ENCODE peak calls at places on chromosome 9, in six cellular contexts. One of them, this sample, is unnamed.

GRCh38 chr9:7165350-7165937 is 407.7 kb downstream of the KDM4C start:
- DNase-seq in cardiac muscle cell: no peak
- DNase-seq in neural progenitor cell: no peak
- DNase-seq in GM23248: no peak
- DNase-seq in GM23338: no peak
- DNase-seq in lung: no peak
- DNase-seq in this sample: no peak

GRCh38 chr9:18404482-18405029 is 69.4 kb upstream of the ADAMTSL1 start:
- DNase-seq in cardiac muscle cell: no peak
- DNase-seq in neural progenitor cell: no peak
- DNase-seq in GM23248: no peak
- DNase-seq in GM23338: no peak
- DNase-seq in lung: no peak
- DNase-seq in this sample: no peak

GRCh38 chr9:130668694-130669093 is 4.3 kb downstream of the PRDM12 start:
- DNase-seq in cardiac muscle cell: no peak
- DNase-seq in neural progenitor cell: no peak
- DNase-seq in GM23248: no peak
- DNase-seq in GM23338: no peak
- DNase-seq in lung: no peak
- DNase-seq in this sample: no peak

GRCh38 chr9:70263421-70263820 is 4.6 kb downstream of the SMC5 start:
- DNase-seq in cardiac muscle cell: no peak
- DNase-seq in neural progenitor cell: no peak
- DNase-seq in GM23248: peak; percentile 72
- DNase-seq in GM23338: no peak
- DNase-seq in lung: no peak
- DNase-seq in this sample: no peak

GRCh38 chr9:29830815-29831214 is 2257.5 kb upstream of the C9orf72 start:
- DNase-seq in cardiac muscle cell: peak; percentile 60
- DNase-seq in neural progenitor cell: peak; percentile 74
- DNase-seq in GM23248: peak; percentile 4
- DNase-seq in GM23338: peak; percentile 84
- DNase-seq in lung: no peak
- DNase-seq in this sample: no peak

GRCh38 chr9:17229945-17230560 is 95.2 kb downstream of the CNTLN start:
- DNase-seq in cardiac muscle cell: no peak
- DNase-seq in neural progenitor cell: no peak
- DNase-seq in GM23248: no peak
- DNase-seq in GM23338: peak; percentile 7
- DNase-seq in lung: no peak
- DNase-seq in this sample: no peak

GRCh38 chr9:102101723-102102122 is 363.3 kb upstream of the GRIN3A start:
- DNase-seq in cardiac muscle cell: no peak
- DNase-seq in neural progenitor cell: no peak
- DNase-seq in GM23248: no peak
- DNase-seq in GM23338: no peak
- DNase-seq in lung: no peak
- DNase-seq in this sample: no peak

GRCh38 chr9:85056203-85056572 is 386.7 kb downstream of the NTRK2 start:
- DNase-seq in cardiac muscle cell: no peak
- DNase-seq in neural progenitor cell: no peak
- DNase-seq in GM23248: no peak
- DNase-seq in GM23338: no peak
- DNase-seq in lung: no peak
- DNase-seq in this sample: no peak

GRCh38 chr9:32413424-32413823 is 29.0 kb downstream of the ACO1 start:
- DNase-seq in cardiac muscle cell: no peak
- DNase-seq in neural progenitor cell: no peak
- DNase-seq in GM23248: no peak
- DNase-seq in GM23338: no peak
- DNase-seq in lung: no peak
- DNase-seq in this sample: no peak

GRCh38 chr9:131092030-131092429 is 4.3 kb upstream of the AIF1L start:
- DNase-seq in cardiac muscle cell: no peak
- DNase-seq in neural progenitor cell: no peak
- DNase-seq in GM23248: no peak
- DNase-seq in GM23338: no peak
- DNase-seq in lung: no peak
- DNase-seq in this sample: no peak

GRCh38 chr9:117224676-117225075 is 190.2 kb downstream of the ASTN2 start:
- DNase-seq in cardiac muscle cell: no peak
- DNase-seq in neural progenitor cell: no peak
- DNase-seq in GM23248: no peak
- DNase-seq in GM23338: peak; percentile 51
- DNase-seq in lung: no peak
- DNase-seq in this sample: no peak

GRCh38 chr9:4287386-4287785 is 12.5 kb downstream of the GLIS3 start:
- DNase-seq in cardiac muscle cell: no peak
- DNase-seq in neural progenitor cell: no peak
- DNase-seq in GM23248: no peak
- DNase-seq in GM23338: no peak
- DNase-seq in lung: no peak
- DNase-seq in this sample: no peak

GRCh38 chr9:17942498-17942897 is 363.6 kb downstream of the SH3GL2 start:
- DNase-seq in cardiac muscle cell: no peak
- DNase-seq in neural progenitor cell: no peak
- DNase-seq in GM23248: no peak
- DNase-seq in GM23338: no peak
- DNase-seq in lung: no peak
- DNase-seq in this sample: no peak

GRCh38 chr9:70259512-70259802 is 679 bp downstream of the SMC5 start:
- DNase-seq in cardiac muscle cell: no peak
- DNase-seq in neural progenitor cell: peak; percentile 63
- DNase-seq in GM23248: no peak
- DNase-seq in GM23338: peak; percentile 61
- DNase-seq in lung: no peak
- DNase-seq in this sample: no peak

GRCh38 chr9:77495834-77496671 is 152.1 kb downstream of the GNA14 start:
- DNase-seq in cardiac muscle cell: no peak
- DNase-seq in neural progenitor cell: no peak
- DNase-seq in GM23248: peak; percentile 85
- DNase-seq in GM23338: peak; percentile 45
- DNase-seq in lung: no peak
- DNase-seq in this sample: no peak

GRCh38 chr9:88659126-88659525 is 124.1 kb downstream of the NXNL2 start:
- DNase-seq in cardiac muscle cell: no peak
- DNase-seq in neural progenitor cell: no peak
- DNase-seq in GM23248: no peak
- DNase-seq in GM23338: no peak
- DNase-seq in lung: no peak
- DNase-seq in this sample: no peak

GRCh38 chr9:130042406-130042930 is 521 bp downstream of the FNBP1 start:
- DNase-seq in cardiac muscle cell: peak; percentile 56
- DNase-seq in neural progenitor cell: peak; percentile 76
- DNase-seq in GM23248: peak; percentile 63
- DNase-seq in GM23338: peak; percentile 67
- DNase-seq in lung: no peak
- DNase-seq in this sample: peak; percentile 75

GRCh38 chr9:107755267-107755666 is 265.7 kb upstream of the KLF4 start:
- DNase-seq in cardiac muscle cell: no peak
- DNase-seq in neural progenitor cell: no peak
- DNase-seq in GM23248: peak; percentile 68
- DNase-seq in GM23338: no peak
- DNase-seq in lung: no peak
- DNase-seq in this sample: no peak

GRCh38 chr9:117189121-117189520 is 225.7 kb downstream of the ASTN2 start:
- DNase-seq in cardiac muscle cell: no peak
- DNase-seq in neural progenitor cell: no peak
- DNase-seq in GM23248: peak; percentile 5
- DNase-seq in GM23338: no peak
- DNase-seq in lung: no peak
- DNase-seq in this sample: no peak

GRCh38 chr9:127197186-127197860 is 67.3 kb upstream of the GARNL3 start:
- DNase-seq in cardiac muscle cell: no peak
- DNase-seq in neural progenitor cell: no peak
- DNase-seq in GM23248: no peak
- DNase-seq in GM23338: no peak
- DNase-seq in lung: no peak
- DNase-seq in this sample: no peak

GRCh38 chr9:127196826-127197145 is 67.8 kb upstream of the GARNL3 start:
- DNase-seq in cardiac muscle cell: no peak
- DNase-seq in neural progenitor cell: no peak
- DNase-seq in GM23248: no peak
- DNase-seq in GM23338: no peak
- DNase-seq in lung: no peak
- DNase-seq in this sample: no peak

GRCh38 chr9:127193483-127193882 is 71.0 kb upstream of the ANGPTL2 start:
- DNase-seq in cardiac muscle cell: no peak
- DNase-seq in neural progenitor cell: no peak
- DNase-seq in GM23248: no peak
- DNase-seq in GM23338: no peak
- DNase-seq in lung: no peak
- DNase-seq in this sample: no peak

GRCh38 chr9:127195976-127196825 is 68.4 kb upstream of the GARNL3 start:
- DNase-seq in cardiac muscle cell: no peak
- DNase-seq in neural progenitor cell: no peak
- DNase-seq in GM23248: no peak
- DNase-seq in GM23338: no peak
- DNase-seq in lung: no peak
- DNase-seq in this sample: no peak

GRCh38 chr9:127194881-127195713 is 69.5 kb upstream of the GARNL3 start:
- DNase-seq in cardiac muscle cell: no peak
- DNase-seq in neural progenitor cell: no peak
- DNase-seq in GM23248: peak; percentile 70
- DNase-seq in GM23338: peak; percentile 44
- DNase-seq in lung: no peak
- DNase-seq in this sample: no peak
- H3K4me1 ChIP-seq in cardiac muscle cell: no peaks in the 10 kb centered on the region
- H3K4me1 ChIP-seq in neural progenitor cell: peaks cover 5% of the 10 kb centered on the region
- H3K4me1 ChIP-seq in GM23248: no peaks in the 10 kb centered on the region
- H3K4me1 ChIP-seq in GM23338: peaks cover 4% of the 10 kb centered on the region
- H3K4me1 ChIP-seq in lung: peaks cover 10% of the 10 kb centered on the region
- H3K4me1 ChIP-seq in this sample: no peaks in the 10 kb centered on the region

DNA sequence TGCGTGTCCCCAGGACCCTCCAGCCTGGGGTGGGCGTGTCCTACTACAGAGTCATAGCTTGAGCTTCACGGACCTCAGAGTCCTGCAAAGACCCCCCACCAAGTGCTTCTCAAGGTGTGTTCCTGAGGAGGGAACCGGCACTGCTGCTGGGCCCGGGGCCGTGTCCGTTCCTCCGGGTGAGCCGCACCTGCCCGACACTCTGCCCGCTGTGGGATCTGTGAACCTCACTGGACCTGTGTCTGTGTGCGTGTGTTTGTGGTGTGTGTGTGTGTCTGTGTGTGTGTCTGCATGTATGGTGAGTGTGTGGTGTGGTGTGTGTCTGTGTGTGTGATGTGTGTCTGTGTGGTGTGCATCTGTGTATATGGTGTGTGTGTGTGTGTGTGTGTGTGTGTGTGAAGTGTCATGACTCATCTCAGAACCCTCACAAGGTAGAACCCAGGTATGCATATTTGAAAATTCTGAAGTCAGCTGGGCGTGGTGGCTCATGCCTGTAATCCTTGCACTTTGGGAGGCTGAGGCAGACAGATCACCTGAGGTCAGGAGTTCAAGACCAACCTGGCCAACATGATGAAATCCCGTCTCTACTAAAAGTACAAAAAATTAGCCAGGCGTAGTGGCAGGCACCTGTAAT is 40.9 kb upstream of the RXRA start:
- DNase-seq in cardiac muscle cell: no peak
- DNase-seq in neural progenitor cell: no peak
- DNase-seq in GM23248: no peak
- DNase-seq in GM23338: no peak
- DNase-seq in lung: no peak
- DNase-seq in this sample: no peak
- H3K27me3 ChIP-seq in cardiac muscle cell: no peaks in the 10 kb centered on the region
- H3K27me3 ChIP-seq in neural progenitor cell: no peaks in the 10 kb centered on the region
- H3K27me3 ChIP-seq in GM23248: peaks cover 2% of the 10 kb centered on the region
- H3K27me3 ChIP-seq in GM23338: no peaks in the 10 kb centered on the region
- H3K27me3 ChIP-seq in lung: no peaks in the 10 kb centered on the region
- H3K27me3 ChIP-seq in this sample: no peaks in the 10 kb centered on the region

GRCh38 chr9:71681104-71681707 is 87.1 kb downstream of the CEMIP2 start:
- DNase-seq in cardiac muscle cell: no peak
- DNase-seq in neural progenitor cell: no peak
- DNase-seq in GM23248: peak; percentile 79
- DNase-seq in GM23338: no peak
- DNase-seq in lung: no peak
- DNase-seq in this sample: no peak

GRCh38 chr9:71683598-71684235 is 84.6 kb downstream of the CEMIP2 start:
- DNase-seq in cardiac muscle cell: peak; percentile 13
- DNase-seq in neural progenitor cell: peak; percentile 49
- DNase-seq in GM23248: peak; percentile 78
- DNase-seq in GM23338: peak; percentile 66
- DNase-seq in lung: no peak
- DNase-seq in this sample: no peak

GRCh38 chr9:71684566-71684965 is 83.7 kb downstream of the CEMIP2 start:
- DNase-seq in cardiac muscle cell: no peak
- DNase-seq in neural progenitor cell: no peak
- DNase-seq in GM23248: no peak
- DNase-seq in GM23338: no peak
- DNase-seq in lung: no peak
- DNase-seq in this sample: no peak

GRCh38 chr9:71680189-71680983 is 87.9 kb downstream of the CEMIP2 start:
- DNase-seq in cardiac muscle cell: no peak
- DNase-seq in neural progenitor cell: no peak
- DNase-seq in GM23248: peak; percentile 71
- DNase-seq in GM23338: no peak
- DNase-seq in lung: no peak
- DNase-seq in this sample: no peak

GRCh38 chr9:71681708-71682268 is 86.5 kb downstream of the CEMIP2 start:
- DNase-seq in cardiac muscle cell: peak; percentile 59
- DNase-seq in neural progenitor cell: no peak
- DNase-seq in GM23248: peak; percentile 78
- DNase-seq in GM23338: no peak
- DNase-seq in lung: no peak
- DNase-seq in this sample: no peak
- H3K27ac ChIP-seq in cardiac muscle cell: peak overlapping the region; percentile 13
- H3K27ac ChIP-seq in neural progenitor cell: peak overlapping the region; percentile 5
- H3K27ac ChIP-seq in GM23248: peak overlapping the region; percentile 74
- H3K27ac ChIP-seq in GM23338: peak overlapping the region; percentile 63
- H3K27ac ChIP-seq in lung: no peak overlapping the region
- H3K27ac ChIP-seq in this sample: peak overlapping the region; percentile 4

DNA sequence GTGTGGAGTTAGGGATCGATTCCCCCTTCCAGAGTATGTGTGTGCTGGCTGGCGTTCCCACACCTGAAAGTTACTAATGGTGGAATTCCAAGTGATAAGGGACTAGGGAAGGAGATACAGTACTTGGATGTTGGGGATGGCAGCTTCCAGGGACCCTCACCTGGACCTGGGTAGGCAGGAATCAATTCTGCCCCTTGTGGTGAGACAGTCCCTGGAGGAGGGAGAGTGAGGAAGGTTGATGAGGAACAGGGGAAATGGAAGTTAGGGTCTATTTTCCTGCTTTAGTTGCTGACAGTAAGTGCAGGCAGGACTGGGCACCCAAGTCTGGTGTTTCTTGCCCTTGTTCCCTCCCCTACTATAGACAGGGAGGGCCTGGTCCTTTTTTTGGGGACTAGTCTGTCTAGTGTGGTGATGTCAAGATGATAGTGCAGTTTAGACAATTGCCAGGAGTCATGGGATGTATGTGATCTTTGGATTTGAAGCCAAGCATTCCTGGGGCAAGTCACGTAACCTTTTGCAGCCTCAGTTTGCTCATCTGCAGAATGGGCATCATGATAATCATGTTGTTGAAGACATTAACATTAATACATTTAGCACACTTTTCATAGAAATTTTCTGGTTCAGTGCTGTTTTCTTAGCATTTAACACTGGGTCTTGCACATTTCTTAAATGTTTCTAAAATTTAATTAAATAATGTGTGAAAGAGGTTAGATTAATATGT is 51.7 kb downstream of the DAB2IP start:
- DNase-seq in cardiac muscle cell: no peak
- DNase-seq in neural progenitor cell: no peak
- DNase-seq in GM23248: no peak
- DNase-seq in GM23338: peak; percentile 59
- DNase-seq in lung: no peak
- DNase-seq in this sample: no peak
- H3K4me1 ChIP-seq in cardiac muscle cell: peaks cover 5% of the 10 kb centered on the region
- H3K4me1 ChIP-seq in neural progenitor cell: peaks cover 10% of the 10 kb centered on the region
- H3K4me1 ChIP-seq in GM23248: no peaks in the 10 kb centered on the region
- H3K4me1 ChIP-seq in GM23338: peaks cover 25% of the 10 kb centered on the region
- H3K4me1 ChIP-seq in lung: peaks cover 24% of the 10 kb centered on the region
- H3K4me1 ChIP-seq in this sample: peaks cover 15% of the 10 kb centered on the region

This sample was measured in pancreas.